ENCODE peak calls at places on chromosomes 2 and 18, in four cellular contexts. G is HCT116, Y is GM12878, D is K562. R is an unnamed sample. For H3K79me2, the result is how much of the 10 kb centered on the place peaks cover.

GRCh38 chr2:215772003-215772402 is 241.3 kb downstream of the MREG start:
- DNase-seq in G (no peak), Y (no peak), D (peak), R (no peak)

GRCh38 chr2:235330775-235331438 is 162.9 kb upstream of the AGAP1 start:
- DNase-seq in Y (no peak), G (peak), D (no peak), R (no peak)

GRCh38 chr2:227780981-227781630 is 32.5 kb upstream of the CCL20 start:
- DNase-seq in G (no peak), Y (no peak), D (no peak), R (no peak)

GRCh38 chr2:32810909-32811495 is 135.8 kb upstream of the LTBP1 start:
- DNase-seq in G (no peak), Y (no peak), D (no peak), R (no peak)

GRCh38 chr18:79380816-79381806 is 14.6 kb upstream of the NFATC1 start:
- DNase-seq in G (no peak), D (peak), Y (no peak), R (peak)

GRCh38 chr18:43277164-43277600 is at the start of gene SYT4:
- DNase-seq in Y (no peak), G (no peak), D (peak), R (peak)

GRCh38 chr2:228688007-228688645 is 506.6 kb upstream of the SPHKAP start:
- DNase-seq in G (no peak), D (no peak), Y (no peak), R (no peak)

GRCh38 chr2:144524190-144524957 is 4.5 kb upstream of the ZEB2 start:
- DNase-seq in D (peak), Y (no peak), G (no peak), R (peak)

GRCh38 chr18:79400591-79401381 is 5.1 kb downstream of the NFATC1 start:
- DNase-seq in D (no peak), Y (peak), G (no peak), R (no peak)

GRCh38 chr2:235390108-235390815 is 103.6 kb upstream of the AGAP1 start:
- DNase-seq in D (peak), G (no peak), Y (peak), R (no peak)

GRCh38 chr18:58257461-58257860 is 213.4 kb downstream of the NEDD4L start:
- DNase-seq in Y (no peak), G (no peak), D (peak), R (no peak)

GRCh38 chr2:166230024-166230723 is 102.4 kb upstream of the SCN1A start:
- DNase-seq in Y (no peak), G (no peak), D (no peak), R (no peak)

GRCh38 chr2:208466133-208466919 is 59.7 kb downstream of the PTH2R start:
- DNase-seq in D (peak), G (peak), Y (no peak), R (peak)

GRCh38 chr2:230888824-230889400 is 24.2 kb downstream of the ITM2C start:
- DNase-seq in Y (no peak), D (no peak), G (no peak), R (no peak)

GRCh38 chr2:242044206-242044590 is 174.7 kb downstream of the RTP5 start:
- DNase-seq in G (no peak), D (no peak), Y (no peak), R (no peak)

GRCh38 chr2:213152065-213152794 is 818 bp upstream of the IKZF2 start:
- DNase-seq in Y (no peak), G (peak), D (peak), R (peak)

GRCh38 chr2:157468931-157469708 is 25.2 kb upstream of the CYTIP start:
- DNase-seq in D (no peak), G (no peak), Y (peak), R (no peak)

GRCh38 chr2:230863442-230864121 is 1.2 kb upstream of the ITM2C start:
- DNase-seq in D (no peak), G (no peak), Y (no peak), R (no peak)

GRCh38 chr2:78992451-78992806 is 33.1 kb upstream of the REG3G start:
- DNase-seq in Y (no peak), G (no peak), D (peak), R (peak)

GRCh38 chr2:27356056-27356381 is 545 bp downstream of the GTF3C2 start:
- DNase-seq in G (no peak), D (peak), Y (no peak), R (peak)

GRCh38 chr2:239259173-239259572 is 141.6 kb downstream of the HDAC4 start:
- DNase-seq in D (no peak), Y (no peak), G (no peak), R (no peak)

GRCh38 chr2:239261336-239261735 is 139.5 kb downstream of the HDAC4 start:
- DNase-seq in D (no peak), Y (no peak), G (no peak), R (no peak)

GRCh38 chr2:239259603-239260298 is 141.1 kb downstream of the HDAC4 start:
- DNase-seq in Y (no peak), G (no peak), D (no peak), R (no peak)

GRCh38 chr2:239261796-239262475 is 138.9 kb downstream of the HDAC4 start:
- DNase-seq in D (no peak), Y (no peak), G (no peak), R (no peak)

DNA sequence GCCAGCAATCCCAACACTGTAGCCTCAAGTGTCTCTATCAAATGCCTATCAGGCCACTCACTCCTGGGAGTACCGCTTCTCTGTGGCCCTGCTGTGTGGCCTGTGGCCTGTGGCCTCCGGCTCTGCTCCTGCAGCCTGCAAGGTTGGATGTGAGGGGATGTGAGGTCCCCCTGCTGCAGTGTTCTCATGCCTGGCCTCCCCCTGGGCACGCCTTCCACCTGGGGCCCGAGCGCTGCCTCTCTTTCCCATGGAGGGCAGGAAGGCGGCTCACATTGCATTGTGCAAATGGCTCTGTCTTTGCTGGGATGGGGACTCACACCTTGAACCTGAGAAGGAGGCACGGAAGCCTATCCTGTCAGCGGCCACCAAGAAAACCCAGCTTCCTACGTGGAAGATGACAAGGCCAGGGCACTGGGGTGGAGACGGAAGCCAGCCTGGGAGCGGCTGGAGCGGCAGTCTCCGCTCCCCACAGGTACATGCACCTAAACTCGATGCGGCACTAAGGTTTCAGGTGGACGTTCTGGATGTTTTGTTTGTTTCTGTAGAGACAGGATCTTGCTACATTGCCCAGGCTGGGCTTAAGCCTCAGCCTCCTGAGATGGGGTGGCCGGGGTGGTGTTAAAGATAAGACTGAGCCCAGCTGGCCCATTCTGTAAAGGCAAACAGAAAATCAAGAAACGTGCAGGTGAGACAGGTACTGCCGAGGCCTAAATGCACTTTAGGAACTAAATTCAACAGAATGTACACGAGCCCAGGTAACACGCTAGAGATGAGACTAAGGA is 140.1 kb downstream of the HDAC4 start:
- DNase-seq in Y (no peak), D (no peak), G (no peak), R (no peak)
- TF ChIP-seq ZBTB33 in Y (no peak), D (no peak), G (no peak), R (no peak)

GRCh38 chr18:669077-669476 is 11.6 kb downstream of the TYMS start:
- DNase-seq in Y (no peak), D (no peak), G (no peak), R (no peak)
- H3K79me2 ChIP-seq in Y (under half), D (under half), G (under half), R (under half)

GRCh38 chr2:85245891-85246290 is 81.9 kb downstream of the TGOLN2 start:
- DNase-seq in G (no peak), Y (no peak), D (no peak), R (no peak)
- TF ChIP-seq ZBTB33 in G (no peak), Y (no peak), D (no peak), R (no peak)

DNA sequence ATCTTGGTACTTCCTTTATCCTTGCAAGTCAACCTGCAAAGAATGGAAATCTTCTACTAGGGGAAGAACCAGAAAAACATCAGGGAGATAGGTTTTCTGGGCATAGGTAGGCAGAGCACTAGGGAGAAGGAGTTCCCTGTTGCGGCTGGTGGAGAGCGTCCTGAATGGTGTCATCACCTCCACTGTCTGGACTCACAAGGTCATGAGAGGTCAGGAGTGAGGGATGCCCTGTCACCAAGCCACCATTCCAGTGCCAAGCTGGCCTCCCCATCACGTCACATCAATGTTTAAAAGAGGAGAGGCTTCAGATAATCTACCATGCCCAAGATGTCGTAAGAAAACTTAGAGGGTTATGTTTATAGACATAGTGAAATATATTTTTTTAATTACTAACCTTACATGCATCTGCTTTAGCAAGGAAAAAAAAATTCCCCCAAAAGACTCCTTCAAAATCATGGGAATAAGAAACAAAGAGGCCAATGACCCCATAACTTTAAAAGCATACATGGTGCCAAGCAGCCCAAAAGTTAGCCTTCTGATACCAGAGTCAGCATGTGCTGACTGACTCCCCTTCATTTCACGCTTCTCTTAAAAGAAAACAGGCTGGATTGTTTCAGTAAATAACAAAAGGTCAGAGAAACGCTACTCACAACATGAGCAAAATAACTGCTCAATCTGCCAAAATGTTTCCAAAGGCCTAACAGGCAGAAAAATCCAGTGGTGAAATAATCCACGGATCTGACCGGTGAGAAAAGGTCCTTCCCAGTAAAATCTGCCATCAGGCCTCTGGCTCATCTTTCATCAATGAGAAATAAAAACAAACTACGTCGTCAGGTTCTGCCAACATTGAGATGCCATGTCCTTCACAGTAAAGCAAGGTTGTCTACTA is 71.8 kb downstream of the BCL2 start:
- DNase-seq in Y (no peak), G (no peak), D (no peak), R (no peak)
- H3K79me2 ChIP-seq in Y (under half), G (under half), D (under half), R (under half)

DNA sequence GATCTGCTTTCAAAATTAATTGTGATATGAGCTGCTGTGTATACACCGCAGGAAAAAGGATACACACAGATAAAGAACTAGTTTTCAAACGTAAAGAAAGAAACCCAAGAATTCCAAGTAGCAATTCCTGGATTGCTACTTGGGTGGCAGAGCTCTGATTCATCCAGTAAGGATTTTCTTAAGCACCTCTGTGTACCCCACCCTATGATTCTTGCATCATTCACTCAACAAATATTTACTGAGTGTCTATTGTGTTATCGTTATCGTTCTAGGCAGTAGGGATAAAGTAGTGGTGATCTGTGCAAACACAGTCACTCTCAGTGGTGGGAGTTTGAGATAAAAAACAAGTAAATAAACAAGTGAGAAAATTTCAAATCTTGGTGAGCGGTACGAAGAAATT is 4.9 kb upstream of the TMEM200C start:
- DNase-seq in G (no peak), D (no peak), Y (no peak), R (no peak)
- TF ChIP-seq ZBTB33 in G (no peak), D (no peak), Y (no peak), R (no peak)

GRCh38 chr18:12366379-12366778 is 10.6 kb downstream of the AFG3L2 start:
- DNase-seq in Y (no peak), G (no peak), D (no peak), R (no peak)
- H3K79me2 ChIP-seq in Y (under half), G (half or more), D (half or more), R (under half)

GRCh38 chr2:160076935-160077334 is 14.5 kb upstream of the PLA2R1 start:
- DNase-seq in D (no peak), G (no peak), Y (no peak), R (no peak)
- TF ChIP-seq ZBTB33 in D (no peak), G (no peak), Y (no peak), R (no peak)

GRCh38 chr2:176001903-176002683 is at the start of gene LNPK:
- DNase-seq in D (peak), Y (peak), G (peak), R (peak)
- H3K79me2 ChIP-seq in D (half or more), Y (under half), G (under half), R (under half)

GRCh38 chr2:219104107-219105050 is 43.7 kb upstream of the IHH start:
- DNase-seq in G (peak), Y (no peak), D (peak), R (peak)
- TF ChIP-seq ZBTB33 in G (no peak), Y (no peak), D (no peak), R (no peak)

GRCh38 chr2:162233197-162233596 is 10.0 kb downstream of the FAP start:
- DNase-seq in D (no peak), G (no peak), Y (no peak), R (no peak)

GRCh38 chr2:162232027-162232426 is 11.2 kb downstream of the FAP start:
- DNase-seq in Y (no peak), D (no peak), G (no peak), R (no peak)

GRCh38 chr2:162232611-162233115 is 10.6 kb downstream of the FAP start:
- DNase-seq in G (no peak), D (no peak), Y (no peak), R (no peak)

GRCh38 chr2:162230761-162231160 is 12.5 kb downstream of the FAP start:
- DNase-seq in D (no peak), Y (no peak), G (no peak), R (no peak)

GRCh38 chr2:162234620-162235462 is 8.4 kb downstream of the FAP start:
- DNase-seq in G (no peak), Y (no peak), D (no peak), R (no peak)
- H3K79me2 ChIP-seq in G (under half), Y (under half), D (under half), R (half or more)